ENCODE peak calls at places on chromosomes 2 and 18, in four cellular contexts. F is ovary, E is astrocyte of the spinal cord, V is Calu3. N is an unnamed sample.

GRCh38 chr2:22056621-22057132 is 932.9 kb downstream of the TDRD15 start:
- DNase-seq in F (no peak), E (no peak), V (no peak), N (no peak)

GRCh38 chr2:48146552-48146951 is 240.3 kb upstream of the FBXO11 start:
- DNase-seq in V (no peak), F (no peak), E (no peak), N (no peak)

GRCh38 chr2:72214429-72215143 is 66.9 kb upstream of the CYP26B1 start:
- DNase-seq in E (peak; percentile 53), V (peak; percentile 9), F (no peak), N (no peak)

GRCh38 chr2:238426568-238427434 is at the start of gene ASB1:
- DNase-seq in V (peak; percentile 89), E (peak; percentile 90), F (peak; percentile 85), N (peak; percentile 92)

GRCh38 chr2:102620367-102620766 is 1.0 kb downstream of the SLC9A2 start:
- DNase-seq in F (no peak), V (peak; percentile 61), E (no peak), N (no peak)

GRCh38 chr2:98507940-98508689 is 63.5 kb downstream of the INPP4A start:
- DNase-seq in E (no peak), V (no peak), F (no peak), N (no peak)

GRCh38 chr2:118812530-118812929 is 34.9 kb downstream of the EN1 start:
- DNase-seq in E (no peak), F (no peak), V (no peak), N (no peak)

GRCh38 chr2:42567806-42568429 is 514 bp upstream of the MTA3 start:
- DNase-seq in E (peak; percentile 42), F (peak; percentile 76), V (peak; percentile 30), N (no peak)

GRCh38 chr18:56505971-56506370 is 132.4 kb downstream of the TXNL1 start:
- DNase-seq in V (no peak), E (no peak), F (no peak), N (no peak)

GRCh38 chr2:201448701-201449100 is 2.6 kb downstream of the TRAK2 start:
- DNase-seq in E (no peak), V (no peak), F (no peak), N (no peak)

DNA sequence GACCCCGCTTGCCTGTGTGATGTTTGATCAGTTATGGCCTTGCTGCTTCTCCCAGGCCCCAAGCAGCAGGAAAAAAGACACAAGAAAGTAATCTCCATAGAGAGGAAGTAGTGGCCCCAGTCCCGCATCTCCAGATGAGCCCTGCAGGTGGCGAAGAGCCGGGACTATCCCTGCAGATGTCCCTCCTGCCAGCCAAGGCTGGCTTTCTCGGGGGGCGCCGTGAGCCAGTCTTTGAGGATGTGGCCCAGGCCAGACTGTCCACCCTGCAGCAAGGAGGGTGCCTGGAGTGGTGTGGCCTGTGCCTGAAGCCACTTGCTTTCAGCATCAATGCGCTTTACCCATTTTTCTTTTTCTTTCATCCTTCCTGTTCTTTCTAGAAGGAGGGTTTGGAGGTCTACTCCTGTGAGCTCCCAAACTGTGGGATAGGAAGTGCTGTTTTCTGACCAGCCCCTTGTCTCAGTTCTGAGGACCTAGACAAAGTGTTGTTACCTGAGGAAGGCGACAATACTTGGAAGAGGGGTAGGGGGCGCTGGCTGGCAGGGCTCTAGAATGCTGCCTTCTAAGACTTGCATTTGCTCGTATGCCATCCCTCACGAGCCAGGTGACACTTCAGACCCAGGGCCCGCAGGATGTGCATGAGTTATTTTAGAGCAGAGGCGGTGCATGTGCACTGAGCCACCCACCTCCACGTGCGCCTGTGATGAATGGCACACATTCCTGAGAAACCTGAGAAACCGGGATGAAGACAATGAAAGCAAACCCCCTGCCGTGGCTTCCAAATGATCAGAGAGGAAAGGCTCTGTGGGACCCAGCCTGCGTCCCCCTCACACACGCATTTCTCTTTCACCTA is 255.8 kb downstream of the FBXO15 start:
- DNase-seq in E (no peak), V (no peak), F (no peak), N (no peak)
- TF ChIP-seq CTCF in E (peak; percentile 18), V (no peak), F (no peak), N (no peak)

GRCh38 chr18:53950545-53950944 is 273.9 kb downstream of the MBD2 start:
- DNase-seq in F (no peak), V (no peak), E (no peak), N (no peak)
- TF ChIP-seq CTCF in F (no peak), V (no peak), E (no peak), N (no peak)

GRCh38 chr2:127025357-127026062 is 81.4 kb downstream of the BIN1 start:
- DNase-seq in F (peak; percentile 72), E (peak; percentile 81), V (peak; percentile 42), N (peak; percentile 88)

GRCh38 chr2:127022817-127023216 is 84.1 kb downstream of the BIN1 start:
- DNase-seq in F (no peak), V (no peak), E (no peak), N (peak; percentile 46)

GRCh38 chr2:127027715-127028114 is 79.2 kb downstream of the BIN1 start:
- DNase-seq in F (no peak), V (no peak), E (no peak), N (no peak)

GRCh38 chr2:127023504-127023903 is 83.5 kb downstream of the BIN1 start:
- DNase-seq in E (no peak), V (no peak), F (no peak), N (peak; percentile 34)

DNA sequence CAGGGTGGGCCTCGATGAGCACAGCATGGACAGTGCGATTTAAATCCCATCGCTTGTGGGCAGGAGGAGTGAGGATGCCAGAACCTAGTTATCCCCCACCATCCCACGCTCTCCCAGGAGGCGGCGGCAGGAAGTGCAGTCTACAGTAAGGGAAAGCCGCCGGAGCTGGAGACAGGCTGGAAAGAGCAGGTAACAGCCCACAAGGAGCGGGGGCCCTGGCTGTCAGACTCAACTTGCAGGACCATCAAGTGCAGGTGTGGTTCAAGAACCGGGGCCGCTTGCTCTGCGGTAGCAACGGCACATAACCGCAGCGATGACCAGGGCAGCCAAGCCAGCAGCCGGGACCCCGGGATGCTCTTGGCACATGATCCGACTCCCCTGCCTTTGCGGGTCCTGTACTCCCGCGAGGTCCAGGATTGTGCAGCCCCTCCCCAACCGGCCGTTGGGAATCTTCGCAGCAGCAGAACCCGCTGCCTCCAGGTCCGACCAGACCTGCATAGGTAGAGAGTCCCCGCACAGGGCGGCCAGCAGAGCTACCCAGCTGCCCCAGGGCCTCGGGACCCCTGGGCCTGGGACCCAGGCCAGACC is 82.1 kb downstream of the BIN1 start:
- DNase-seq in F (no peak), E (peak; percentile 36), V (no peak), N (peak; percentile 84)
- TF ChIP-seq CTCF in F (peak; percentile 8), E (peak; percentile 50), V (peak; percentile 5), N (peak; percentile 21)

GRCh38 chr2:171451074-171451473 is 17.0 kb downstream of the DCAF17 start:
- DNase-seq in V (no peak), F (no peak), E (no peak), N (no peak)

GRCh38 chr2:171447675-171448074 is 13.6 kb downstream of the DCAF17 start:
- DNase-seq in F (no peak), E (no peak), V (no peak), N (no peak)
- TF ChIP-seq CTCF in F (no peak), E (peak; percentile 14), V (no peak), N (peak; percentile 29)

DNA sequence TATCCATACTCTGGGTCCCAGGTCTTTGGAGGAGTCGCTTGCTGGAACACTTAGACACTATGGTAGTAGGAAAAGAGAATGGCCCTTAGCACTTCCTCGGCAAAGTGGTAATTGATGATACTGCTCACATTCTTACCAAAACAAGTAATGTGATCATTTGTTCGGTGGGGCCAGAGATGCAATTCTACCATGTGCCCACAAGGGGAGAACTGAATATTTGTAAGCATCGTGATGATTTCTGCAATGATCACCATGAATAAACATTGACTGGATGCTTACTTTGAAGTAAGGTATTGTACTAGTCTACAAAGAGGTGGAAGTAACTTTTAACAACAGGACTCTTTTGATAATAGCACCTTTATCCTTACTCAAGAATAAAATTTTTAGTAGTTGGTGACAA is 109.7 kb downstream of the CD8B2 start:
- DNase-seq in F (no peak), E (no peak), V (no peak), N (no peak)
- TF ChIP-seq CTCF in F (no peak), E (peak; percentile 31), V (no peak), N (peak; percentile 38)

N was measured in osteocyte.